ENCODE peak calls at places on chromosomes 4 and X, in four cellular contexts. D is HepG2, E is K562, J is GM12878. C is an unnamed sample.

GRCh38 chrX:38803609-38804480 is 2.6 kb downstream of the MID1IP1 start:
- DNase-seq in D (peak; percentile 72), E (peak; percentile 75), J (no peak), C (peak; percentile 88)

GRCh38 chrX:12026481-12026880 is 111.8 kb upstream of the FRMPD4 start:
- DNase-seq in D (no peak), E (no peak), J (no peak), C (no peak)

GRCh38 chr4:13540446-13541175 is 3.7 kb downstream of the NKX3-2 start:
- DNase-seq in D (no peak), E (no peak), J (no peak), C (no peak)

GRCh38 chrX:36898301-36898700 is 109.9 kb upstream of the FAM47C start:
- DNase-seq in D (peak; percentile 0), E (no peak), J (no peak), C (no peak)

GRCh38 chrX:147891886-147892285 is 19.8 kb upstream of the FMR1 start:
- DNase-seq in D (no peak), E (no peak), J (no peak), C (no peak)

GRCh38 chr4:26183017-26183416 is 137.8 kb upstream of the RBPJ start:
- DNase-seq in D (no peak), E (no peak), J (no peak), C (no peak)

GRCh38 chr4:187227907-187228699 is 504.4 kb upstream of the FAT1 start:
- DNase-seq in D (no peak), E (no peak), J (no peak), C (no peak)

GRCh38 chr4:121709766-121710405 is 13.1 kb upstream of the ANXA5 start:
- DNase-seq in D (no peak), E (no peak), J (no peak), C (no peak)

GRCh38 chr4:1216869-1217294 is 32.0 kb downstream of the CTBP1 start:
- DNase-seq in D (no peak), E (no peak), J (no peak), C (no peak)

GRCh38 chrX:15680401-15680800 is 15.8 kb upstream of the CLTRN start:
- DNase-seq in D (no peak), E (peak; percentile 23), J (no peak), C (no peak)

GRCh38 chr4:142660728-142661127 is 185.4 kb downstream of the INPP4B start:
- DNase-seq in D (no peak), E (no peak), J (no peak), C (peak; percentile 29)

GRCh38 chr4:8084712-8085490 is 73.7 kb downstream of the ABLIM2 start:
- DNase-seq in D (no peak), E (no peak), J (no peak), C (no peak)

GRCh38 chr4:16754104-16754503 is 144.3 kb downstream of the LDB2 start:
- DNase-seq in D (no peak), E (no peak), J (no peak), C (no peak)

GRCh38 chrX:69221239-69222102 is 56.2 kb upstream of the PJA1 start:
- DNase-seq in D (no peak), E (no peak), J (no peak), C (peak; percentile 47)

GRCh38 chrX:69226459-69227158 is 61.4 kb upstream of the PJA1 start:
- DNase-seq in D (no peak), E (no peak), J (no peak), C (no peak)

GRCh38 chrX:69216911-69217310 is 51.7 kb upstream of the PJA1 start:
- DNase-seq in D (no peak), E (no peak), J (no peak), C (no peak)

GRCh38 chrX:69218407-69218806 is 53.2 kb upstream of the PJA1 start:
- DNase-seq in D (no peak), E (no peak), J (no peak), C (no peak)

GRCh38 chrX:69222103-69223090 is 57.1 kb upstream of the PJA1 start:
- DNase-seq in D (peak; percentile 31), E (peak; percentile 69), J (no peak), C (peak; percentile 87)
- TF ChIP-seq CREM in D (no peak), E (no peak), J (no peak), C (no peak)

GRCh38 chr4:11590132-11590531 is 161.4 kb upstream of the HS3ST1 start:
- DNase-seq in D (no peak), E (no peak), J (no peak), C (no peak)

GRCh38 chr4:11587797-11588196 is 159.1 kb upstream of the HS3ST1 start:
- DNase-seq in D (no peak), E (no peak), J (no peak), C (no peak)

GRCh38 chr4:11589676-11590075 is 161.0 kb upstream of the HS3ST1 start:
- DNase-seq in D (no peak), E (no peak), J (no peak), C (no peak)

DNA sequence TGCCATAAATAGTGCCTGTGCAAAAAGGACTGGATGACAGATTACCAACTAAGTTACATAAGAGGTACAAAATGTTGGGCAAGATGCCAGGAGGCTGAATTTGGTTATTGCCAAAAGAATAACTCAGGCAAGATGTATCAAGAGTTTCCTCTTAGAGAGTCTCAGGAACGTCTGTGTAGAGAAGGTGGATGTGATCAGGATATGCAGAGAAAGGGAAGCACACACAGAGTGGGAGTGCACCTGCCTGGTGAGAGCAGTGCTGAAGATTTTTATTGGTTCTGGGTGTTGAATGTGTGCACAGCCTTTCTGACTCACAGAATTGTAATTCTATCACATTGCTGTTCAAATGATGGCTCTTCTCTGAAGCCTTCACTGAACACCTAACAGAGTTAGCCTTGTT is 156.8 kb upstream of the HS3ST1 start:
- DNase-seq in D (no peak), E (no peak), J (no peak), C (no peak)
- TF ChIP-seq ATF2 in D (no peak), E (no peak), J (no peak), C (no peak)

DNA sequence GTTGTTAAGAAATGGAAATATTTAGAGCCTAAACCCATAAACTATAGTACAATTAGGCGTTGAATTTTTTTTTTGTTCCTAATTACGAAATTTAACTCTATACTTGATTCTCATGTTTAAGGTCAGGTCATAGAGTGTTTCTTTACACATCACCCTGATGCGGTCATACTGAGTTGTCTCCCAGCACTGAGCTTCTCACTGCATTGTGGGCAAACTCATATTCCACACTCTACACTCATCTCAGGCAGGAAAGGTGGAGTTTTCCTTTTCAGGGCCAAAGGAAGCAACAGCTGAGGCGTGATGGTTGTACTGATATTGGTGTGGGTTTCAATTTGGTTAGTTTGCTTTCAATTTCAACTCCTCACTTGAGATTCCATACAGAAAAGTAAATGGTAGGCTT is 75.4 kb downstream of the FAT4 start:
- DNase-seq in D (no peak), E (no peak), J (no peak), C (no peak)
- TF ChIP-seq CREM in D (no peak), E (no peak), J (no peak), C (no peak)

GRCh38 chrX:152149648-152150047 is 11.3 kb upstream of the MAGEA10 start:
- DNase-seq in D (no peak), E (no peak), J (no peak), C (no peak)
- TF ChIP-seq ATF2 in D (no peak), E (no peak), J (no peak), C (no peak)

DNA sequence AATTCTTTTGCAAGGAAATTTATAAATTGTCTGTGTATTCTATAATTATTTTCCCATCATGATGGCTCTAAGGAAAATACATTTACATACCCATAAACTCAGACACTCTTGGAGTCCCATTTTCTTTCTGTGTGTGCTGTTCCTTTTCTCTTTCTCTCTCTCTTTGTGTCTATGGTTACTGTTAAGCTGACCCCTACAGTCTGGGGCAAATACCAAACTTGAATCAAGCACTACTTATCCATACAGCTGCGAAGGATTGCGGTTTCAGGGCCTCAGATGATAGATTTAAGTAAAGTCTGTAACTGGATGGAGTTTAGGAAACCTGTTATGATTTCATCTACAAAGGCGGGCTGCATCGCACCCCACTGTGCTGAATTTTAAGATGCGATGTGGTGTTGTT is 150.2 kb downstream of the SHROOM3 start:
- DNase-seq in D (no peak), E (no peak), J (no peak), C (no peak)
- TF ChIP-seq CREM in D (no peak), E (no peak), J (no peak), C (no peak)

GRCh38 chrX:46485897-46486296 is 59.3 kb downstream of the ZNF674 start:
- DNase-seq in D (peak; percentile 83), E (no peak), J (no peak), C (peak; percentile 44)
- TF ChIP-seq ATF2 in D (no peak), E (no peak), J (no peak), C (no peak)

DNA sequence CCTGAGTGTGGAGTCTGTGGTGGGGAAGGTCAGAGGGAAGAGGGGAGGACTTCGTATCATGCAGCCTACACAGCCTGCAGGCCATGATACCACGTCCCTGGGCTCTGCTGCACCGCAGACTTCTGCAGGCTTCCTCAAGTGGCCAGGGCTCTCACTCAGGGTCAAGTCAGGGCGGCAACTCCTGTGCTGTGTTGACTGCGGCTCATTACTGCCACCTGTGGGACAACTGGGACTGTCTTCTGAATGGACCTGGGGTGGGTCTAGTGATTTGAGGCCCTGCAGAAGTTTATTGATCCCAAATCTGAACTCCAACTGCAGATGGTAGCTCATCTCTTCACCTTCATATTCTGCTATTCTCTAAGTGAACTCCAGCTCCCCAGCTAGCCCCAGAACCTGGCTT is 167.1 kb downstream of the NSUN7 start:
- DNase-seq in D (peak; percentile 27), E (peak; percentile 55), J (no peak), C (peak; percentile 81)
- TF ChIP-seq CREM in D (no peak), E (no peak), J (no peak), C (no peak)

GRCh38 chrX:3415011-3415410 is 68.6 kb upstream of the MXRA5 start:
- DNase-seq in D (no peak), E (no peak), J (no peak), C (no peak)
- TF ChIP-seq ATF2 in D (no peak), E (no peak), J (no peak), C (no peak)

DNA sequence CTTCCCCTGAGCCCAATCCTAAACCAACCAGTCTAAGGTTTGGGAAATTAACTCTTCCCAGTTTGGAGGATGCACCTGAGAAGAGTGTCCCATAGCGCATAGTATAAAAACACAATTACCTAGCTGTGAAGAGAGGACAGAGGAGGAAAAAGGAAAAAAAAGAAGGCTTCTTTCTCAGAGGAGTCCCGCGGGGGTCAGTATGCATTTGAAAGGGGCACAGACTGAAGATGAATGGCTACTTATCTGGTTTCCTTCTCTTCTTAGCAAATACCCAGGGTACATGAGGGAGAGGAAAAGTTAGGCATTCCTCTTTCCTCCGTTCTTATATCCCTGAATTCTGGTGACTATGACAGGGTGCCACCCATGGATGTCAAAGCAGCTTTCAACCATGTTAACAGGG is 96.9 kb downstream of the TMEM47 start:
- DNase-seq in D (no peak), E (no peak), J (no peak), C (peak; percentile 12)
- TF ChIP-seq CREM in D (no peak), E (no peak), J (no peak), C (no peak)

GRCh38 chrX:77342028-77342427 is 105.2 kb upstream of the FGF16 start:
- DNase-seq in D (no peak), E (no peak), J (no peak), C (no peak)
- TF ChIP-seq ATF2 in D (no peak), E (no peak), J (no peak), C (no peak)